ENCODE peak calls at places on chromosomes 7 and 10, in five cellular contexts. Q is astrocyte, L is A549, J is colonic mucosa, S is HCT116. R is an unnamed sample.

GRCh38 chr10:118342638-118343020 is 505 bp upstream of the FAM204A start:
- DNase-seq in J (no peak), S (no peak), Q (no peak), L (no peak), R (no peak)

GRCh38 chr10:114719311-114719710 is 61.2 kb upstream of the ABLIM1 start:
- DNase-seq in L (peak), J (peak), S (no peak), Q (no peak), R (peak)

GRCh38 chr7:105849122-105849855 is 27.1 kb downstream of the ATXN7L1 start:
- DNase-seq in L (peak), J (no peak), S (no peak), Q (no peak), R (no peak)

GRCh38 chr10:117461766-117462423 is 80.7 kb upstream of the EMX2 start:
- DNase-seq in Q (peak), L (peak), J (peak), S (peak), R (peak)

GRCh38 chr7:1914743-1915142 is 244.7 kb downstream of the ELFN1 start:
- DNase-seq in L (no peak), J (no peak), S (no peak), Q (no peak), R (no peak)

GRCh38 chr10:86888585-86889381 is 68.6 kb downstream of the MMRN2 start:
- DNase-seq in S (no peak), J (no peak), Q (peak), L (no peak), R (peak)

GRCh38 chr7:516606-517456 is 2.8 kb downstream of the PDGFA start:
- DNase-seq in S (no peak), J (peak), L (peak), Q (peak), R (peak)

GRCh38 chr7:102888561-102889233 is 24.1 kb upstream of the LRRC17 start:
- DNase-seq in Q (no peak), J (no peak), S (no peak), L (peak), R (no peak)

GRCh38 chr7:74311305-74311744 is 22.1 kb downstream of the CLIP2 start:
- DNase-seq in J (peak), L (no peak), S (peak), Q (no peak), R (no peak)

GRCh38 chr7:72490301-72490700 is 78.2 kb upstream of the CALN1 start:
- DNase-seq in S (no peak), L (no peak), J (no peak), Q (no peak), R (no peak)

GRCh38 chr10:30783939-30784500 is 154.5 kb upstream of the LYZL2 start:
- DNase-seq in J (peak), S (peak), L (peak), Q (peak), R (peak)

GRCh38 chr7:149584530-149584929 is 86.9 kb upstream of the ZNF746 start:
- DNase-seq in S (no peak), L (no peak), Q (no peak), J (no peak), R (no peak)

GRCh38 chr10:117746541-117747195 is 204.1 kb downstream of the EMX2 start:
- DNase-seq in L (no peak), Q (no peak), J (no peak), S (no peak), R (no peak)

GRCh38 chr10:14617850-14618249 is 156.8 kb downstream of the FAM107B start:
- DNase-seq in S (no peak), J (no peak), Q (peak), L (no peak), R (no peak)

GRCh38 chr10:100346351-100346764 is 675 bp upstream of the SCD start:
- DNase-seq in J (peak), L (peak), Q (peak), S (peak), R (peak)

GRCh38 chr7:75979361-75980125 is 14.9 kb downstream of the TMEM120A start:
- DNase-seq in Q (no peak), L (no peak), S (no peak), J (peak), R (no peak)

GRCh38 chr7:108380527-108380926 is 75.7 kb downstream of the NRCAM start:
- DNase-seq in L (no peak), S (no peak), Q (no peak), J (no peak), R (no peak)

GRCh38 chr10:117710181-117710798 is 167.7 kb downstream of the EMX2 start:
- DNase-seq in Q (no peak), J (no peak), L (peak), S (no peak), R (no peak)

GRCh38 chr10:104120903-104121484 is 977 bp upstream of the SFR1 start:
- DNase-seq in S (peak), L (peak), J (peak), Q (peak), R (peak)

GRCh38 chr7:38453187-38453586 is 178.0 kb downstream of the AMPH start:
- DNase-seq in L (no peak), Q (no peak), J (no peak), S (no peak), R (no peak)

GRCh38 chr7:101717986-101718746 is 89.1 kb upstream of the MYL10 start:
- DNase-seq in S (no peak), Q (peak), L (no peak), J (peak), R (peak)

GRCh38 chr10:28677889-28678686 is 767 bp downstream of the BAMBI start:
- DNase-seq in S (no peak), L (no peak), J (peak), Q (peak), R (no peak)

GRCh38 chr7:46909601-46910051 is 672.3 kb downstream of the TNS3 start:
- DNase-seq in S (no peak), J (no peak), Q (peak), L (no peak), R (no peak)

GRCh38 chr7:30226593-30227268 is 57.7 kb upstream of the ZNRF2 start:
- DNase-seq in L (peak), S (peak), Q (no peak), J (peak), R (no peak)

GRCh38 chr10:99425204-99425603 is 5.2 kb downstream of the GOT1 start:
- DNase-seq in L (no peak), S (no peak), Q (no peak), J (no peak), R (no peak)

GRCh38 chr10:128165536-128165935 is 39.3 kb upstream of the MKI67 start:
- DNase-seq in Q (no peak), J (no peak), S (no peak), L (no peak), R (no peak)

GRCh38 chr10:47183726-47184084 is 116.3 kb upstream of the GDF10 start:
- DNase-seq in J (no peak), S (no peak), Q (no peak), L (no peak), R (peak)

GRCh38 chr7:47552631-47553030 is 29.3 kb downstream of the TNS3 start:
- DNase-seq in S (no peak), J (no peak), Q (peak), L (no peak), R (peak)

GRCh38 chr10:118692911-118693310 is 61.9 kb downstream of the CACUL1 start:
- DNase-seq in S (no peak), J (no peak), L (no peak), Q (peak), R (no peak)

GRCh38 chr7:45978010-45978681 is 57.1 kb upstream of the IGFBP3 start:
- DNase-seq in J (peak), Q (peak), L (peak), S (peak), R (peak)

GRCh38 chr10:86580549-86580886 is 58.9 kb upstream of the WAPL start:
- DNase-seq in S (no peak), Q (no peak), J (no peak), L (no peak), R (no peak)

DNA sequence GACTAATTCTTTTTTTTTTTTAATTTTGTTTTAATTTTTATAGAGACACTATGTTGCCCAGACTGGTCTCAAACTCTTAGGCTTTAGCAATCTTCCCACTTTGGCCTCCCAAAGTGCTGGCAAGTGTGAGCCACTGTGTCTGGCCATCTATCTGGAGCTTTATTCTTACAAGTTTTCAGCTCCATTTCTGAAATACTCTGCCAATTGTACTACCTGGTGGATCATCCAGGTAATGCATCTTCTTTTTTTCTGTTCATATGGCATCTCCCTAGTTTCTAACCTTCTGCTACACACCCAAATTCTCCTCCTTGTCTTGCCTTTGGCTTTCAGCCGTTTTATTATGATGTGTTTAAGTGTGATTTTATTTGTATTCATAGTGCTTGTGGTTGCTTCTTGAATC is 40.2 kb downstream of the ZNF365 start:
- DNase-seq in L (no peak), Q (no peak), S (no peak), J (no peak), R (no peak)
- TF ChIP-seq CTCF in L (no peak), Q (peak), S (peak), J (no peak), R (no peak)

DNA sequence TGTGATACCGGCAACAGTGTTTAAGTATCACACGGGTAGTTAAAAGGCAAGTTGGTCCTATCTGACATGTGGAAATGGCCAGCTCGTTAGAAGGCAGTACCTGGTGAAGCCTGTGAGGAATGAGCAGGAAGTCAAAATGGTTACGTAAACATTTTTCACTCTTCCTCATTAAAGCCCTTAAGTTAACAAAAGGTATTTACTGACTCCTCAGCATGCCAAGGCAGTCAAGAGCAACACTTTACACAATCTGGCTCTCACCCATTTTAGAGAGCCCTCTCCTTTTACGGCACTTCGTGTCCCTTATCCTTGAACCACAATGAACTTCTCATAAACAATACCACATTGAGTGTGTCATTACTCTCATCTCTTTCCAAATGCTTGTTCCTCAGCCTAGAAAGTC is 11.0 kb upstream of the RSBN1L start:
- DNase-seq in S (no peak), L (no peak), J (peak), Q (peak), R (no peak)
- H3K4me3 ChIP-seq in S (no peak), L (no peak), J (no peak), Q (no peak), R (no peak)

DNA sequence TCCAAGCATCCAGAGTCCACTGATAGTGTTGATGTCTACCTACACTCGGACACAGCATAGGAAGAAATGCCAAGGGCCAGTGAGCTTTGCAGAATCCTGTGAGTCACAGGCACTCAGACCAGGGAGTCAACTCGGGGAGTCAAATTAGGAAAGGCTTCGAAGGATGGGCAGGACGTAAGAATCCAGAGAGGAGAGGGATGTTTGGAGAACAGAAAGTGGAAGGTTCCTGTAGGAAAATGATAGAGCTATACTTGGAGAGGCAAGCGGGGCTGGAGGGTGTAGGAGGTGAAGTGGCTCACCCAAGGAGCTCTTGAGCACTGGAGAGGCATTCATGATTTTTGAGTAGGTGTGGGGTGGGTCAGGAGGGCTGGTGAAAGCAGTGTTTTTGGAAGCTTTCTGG is 3.0 kb downstream of the ZYX start:
- DNase-seq in S (no peak), Q (peak), L (no peak), J (no peak), R (no peak)
- H3K27ac ChIP-seq in S (no peak), Q (peak), L (no peak), J (peak), R (no peak)

GRCh38 chr10:52653510-52653909 is 119.1 kb downstream of the MBL2 start:
- DNase-seq in S (no peak), J (no peak), L (peak), Q (no peak), R (peak)
- TF ChIP-seq CTCF in S (no peak), J (no peak), L (no peak), Q (no peak), R (no peak)

GRCh38 chr10:70145166-70145665 is 1.3 kb downstream of the TYSND1 start:
- DNase-seq in J (no peak), S (no peak), Q (no peak), L (no peak), R (no peak)

GRCh38 chr10:70146489-70147488 is at the start of gene TYSND1:
- DNase-seq in S (peak), L (peak), J (peak), Q (peak), R (peak)

GRCh38 chr10:70145666-70146488 is 623 bp downstream of the TYSND1 start:
- DNase-seq in L (peak), Q (peak), S (no peak), J (peak), R (peak)

GRCh38 chr10:70142555-70142954 is 3.9 kb downstream of the TYSND1 start:
- DNase-seq in L (no peak), Q (no peak), J (no peak), S (no peak), R (no peak)

GRCh38 chr10:70144372-70145110 is 2.0 kb downstream of the TYSND1 start:
- DNase-seq in L (no peak), J (no peak), Q (no peak), S (no peak), R (no peak)
- H3K4me3 ChIP-seq in L (peak), J (no peak), Q (no peak), S (peak), R (no peak)

DNA sequence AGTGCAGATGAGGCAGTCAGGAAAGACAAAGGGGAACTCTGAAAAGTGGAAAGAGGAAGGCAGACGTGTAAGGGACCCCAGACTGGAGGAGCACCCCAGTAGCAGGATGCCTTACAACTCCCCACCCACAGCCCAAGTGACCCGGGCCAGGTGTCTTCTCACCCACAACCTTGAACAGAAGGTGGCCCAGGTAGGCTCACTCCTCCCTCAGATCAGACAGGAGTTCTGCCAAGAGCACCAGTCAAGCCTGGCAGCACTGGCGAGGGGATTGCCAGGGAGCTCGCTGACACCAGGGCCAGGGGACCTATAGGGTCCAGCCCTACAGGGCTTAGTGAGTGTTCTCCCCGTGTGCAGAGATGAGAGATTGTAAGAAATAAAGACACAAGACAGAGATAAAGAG is 27.1 kb upstream of the LMBR1 start:
- DNase-seq in S (no peak), L (no peak), J (no peak), Q (no peak), R (no peak)
- H3K27ac ChIP-seq in S (no peak), L (no peak), J (no peak), Q (no peak), R (no peak)

DNA sequence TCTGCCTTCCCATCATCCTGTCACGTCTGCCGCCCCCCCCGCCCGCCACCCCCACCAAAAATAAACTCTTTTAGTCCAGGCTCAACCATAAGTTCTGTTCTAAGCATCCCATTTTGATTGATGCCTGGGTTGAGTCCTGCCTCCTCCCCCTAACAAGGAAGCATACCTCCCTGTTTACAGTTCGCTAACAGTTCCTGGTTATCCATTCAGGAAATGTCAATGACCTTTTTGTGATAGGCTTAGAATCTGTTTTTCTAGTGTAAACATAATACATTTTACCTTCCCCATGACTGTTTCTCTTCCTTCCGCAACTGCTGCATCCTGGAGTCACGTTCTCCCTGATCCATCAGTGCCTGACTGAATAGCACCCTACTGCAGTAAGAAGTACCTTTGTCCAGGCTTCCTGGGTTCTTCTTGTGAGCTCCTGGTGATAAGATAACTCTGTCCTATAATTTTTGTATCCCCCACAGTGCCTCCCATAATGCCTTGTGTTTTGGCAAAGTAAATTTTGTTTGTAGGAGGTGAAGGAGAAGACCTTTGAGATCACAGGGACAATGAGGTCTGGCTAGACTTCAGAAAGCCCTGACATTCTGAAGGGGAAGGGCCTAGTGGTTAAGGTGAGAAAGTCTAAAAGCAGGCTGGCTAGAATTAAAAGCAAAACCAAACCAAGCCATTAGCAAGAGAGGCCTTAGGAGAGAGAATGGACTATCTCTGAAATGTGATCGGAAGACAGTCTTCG is 7.3 kb downstream of the AGFG2 start:
- DNase-seq in L (peak), J (peak), Q (no peak), S (no peak), R (no peak)
- TF ChIP-seq CTCF in L (no peak), J (no peak), Q (no peak), S (no peak), R (no peak)